ENCODE peak calls at places on chromosomes 3 and 15, in four cellular contexts. M is aorta, Y is HepG2, I is K562. V is an unnamed sample. For H3K4me1, the result is how much of the 10 kb centered on the place peaks cover.

GRCh38 chr3:11272913-11273574 is 847 bp downstream of the ATG7 start:
- DNase-seq in M (no peak), Y (no peak), I (peak), V (no peak)

GRCh38 chr3:144229973-144230372 is 258.4 kb downstream of the DIPK2A start:
- DNase-seq in M (no peak), Y (no peak), I (no peak), V (no peak)

GRCh38 chr3:79297242-79297641 is 470.6 kb downstream of the ROBO1 start:
- DNase-seq in M (no peak), Y (peak), I (no peak), V (peak)

GRCh38 chr3:197802505-197803459 is 11.7 kb downstream of the LRCH3 start:
- DNase-seq in M (no peak), Y (no peak), I (peak), V (no peak)

GRCh38 chr15:51205050-51205707 is 110.5 kb upstream of the TNFAIP8L3 start:
- DNase-seq in M (no peak), Y (no peak), I (no peak), V (no peak)

GRCh38 chr3:125374501-125374995 is 577 bp downstream of the ZNF148 start:
- DNase-seq in M (peak), Y (peak), I (peak), V (peak)

GRCh38 chr15:42721016-42721415 is 15.9 kb downstream of the CDAN1 start:
- DNase-seq in M (no peak), Y (no peak), I (no peak), V (no peak)

GRCh38 chr3:154776549-154777230 is 303.4 kb upstream of the MME start:
- DNase-seq in M (no peak), Y (no peak), I (no peak), V (no peak)

GRCh38 chr15:35000511-35000910 is 12.4 kb upstream of the ZNF770 start:
- DNase-seq in M (no peak), Y (no peak), I (peak), V (no peak)

GRCh38 chr3:8237893-8238292 is 263.7 kb upstream of the LMCD1 start:
- DNase-seq in M (no peak), Y (no peak), I (no peak), V (no peak)

GRCh38 chr15:69824075-69824876 is 273.4 kb downstream of the TLE3 start:
- DNase-seq in M (no peak), Y (no peak), I (no peak), V (no peak)

GRCh38 chr3:120473896-120474675 is 23.3 kb upstream of the FSTL1 start:
- DNase-seq in M (no peak), Y (no peak), I (no peak), V (no peak)

GRCh38 chr3:106063909-106064308 is 195.1 kb upstream of the CBLB start:
- DNase-seq in M (no peak), Y (no peak), I (no peak), V (no peak)

GRCh38 chr15:41283653-41284424 is 48.6 kb downstream of the OIP5 start:
- DNase-seq in M (peak), Y (peak), I (peak), V (peak)
- H3K4me1 ChIP-seq in M (under half), Y (half or more), I (under half), V (under half)

GRCh38 chr3:127777861-127778711 is 44.2 kb downstream of the MGLL start:
- DNase-seq in M (no peak), Y (no peak), I (no peak), V (no peak)

GRCh38 chr3:127783166-127783565 is 39.1 kb downstream of the MGLL start:
- DNase-seq in M (no peak), Y (no peak), I (no peak), V (no peak)

GRCh38 chr3:127779747-127780146 is 42.6 kb downstream of the MGLL start:
- DNase-seq in M (no peak), Y (no peak), I (no peak), V (no peak)

GRCh38 chr3:127781411-127782001 is 40.8 kb downstream of the MGLL start:
- DNase-seq in M (peak), Y (no peak), I (no peak), V (no peak)

DNA sequence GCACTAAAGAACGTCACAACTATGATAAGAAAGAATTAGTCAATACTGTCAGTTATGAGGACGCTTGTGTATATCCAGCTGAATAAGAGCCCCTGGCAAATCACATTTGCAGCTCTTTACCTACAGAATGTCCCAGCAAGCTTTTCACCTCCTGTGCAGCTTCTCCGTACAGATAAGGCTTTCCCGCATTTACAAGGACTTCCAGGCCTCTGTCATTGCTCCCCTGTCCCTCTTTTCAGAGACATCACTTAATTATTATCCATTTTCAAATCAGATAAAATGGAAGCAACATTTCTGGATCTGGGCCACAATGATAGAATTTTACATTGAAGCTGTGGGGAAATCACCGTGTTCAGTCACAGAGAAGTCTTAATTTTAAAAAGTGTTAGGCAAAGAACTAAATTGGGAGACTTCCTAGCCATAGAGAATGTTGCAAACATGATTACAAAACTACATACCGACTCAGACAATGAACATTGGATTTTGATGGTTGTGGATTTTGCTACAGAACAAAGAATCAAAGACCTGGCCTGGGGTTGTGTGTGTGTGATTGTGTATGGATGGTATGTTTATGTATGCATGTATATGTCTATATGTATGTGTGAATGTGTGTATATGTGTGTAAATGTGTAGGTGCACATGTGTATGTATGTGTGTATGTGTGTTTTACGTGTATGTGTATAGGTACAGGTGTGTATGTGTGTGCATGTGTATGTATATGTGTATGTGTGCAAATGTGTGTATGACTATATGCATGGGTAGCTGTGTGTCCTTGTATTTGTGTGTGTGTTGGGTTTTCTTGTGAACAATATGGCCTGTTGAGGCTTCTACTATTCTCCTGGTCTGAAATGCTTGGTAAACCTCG is 41.5 kb downstream of the MGLL start:
- DNase-seq in M (no peak), Y (no peak), I (no peak), V (no peak)
- H3K4me3 ChIP-seq in M (no peak), Y (no peak), I (no peak), V (no peak)

GRCh38 chr3:46954178-46954577 is 22.4 kb downstream of the CCDC12 start:
- DNase-seq in M (no peak), Y (no peak), I (no peak), V (no peak)

GRCh38 chr3:46955157-46955556 is 21.4 kb downstream of the CCDC12 start:
- DNase-seq in M (no peak), Y (no peak), I (no peak), V (no peak)

GRCh38 chr3:46955801-46956259 is 20.7 kb downstream of the CCDC12 start:
- DNase-seq in M (no peak), Y (no peak), I (no peak), V (no peak)

GRCh38 chr3:46952813-46953212 is 23.7 kb downstream of the CCDC12 start:
- DNase-seq in M (no peak), Y (no peak), I (no peak), V (no peak)

GRCh38 chr3:46953265-46954010 is 23.1 kb downstream of the CCDC12 start:
- DNase-seq in M (no peak), Y (no peak), I (no peak), V (no peak)
- H3K4me1 ChIP-seq in M (under half), Y (half or more), I (half or more), V (under half)

DNA sequence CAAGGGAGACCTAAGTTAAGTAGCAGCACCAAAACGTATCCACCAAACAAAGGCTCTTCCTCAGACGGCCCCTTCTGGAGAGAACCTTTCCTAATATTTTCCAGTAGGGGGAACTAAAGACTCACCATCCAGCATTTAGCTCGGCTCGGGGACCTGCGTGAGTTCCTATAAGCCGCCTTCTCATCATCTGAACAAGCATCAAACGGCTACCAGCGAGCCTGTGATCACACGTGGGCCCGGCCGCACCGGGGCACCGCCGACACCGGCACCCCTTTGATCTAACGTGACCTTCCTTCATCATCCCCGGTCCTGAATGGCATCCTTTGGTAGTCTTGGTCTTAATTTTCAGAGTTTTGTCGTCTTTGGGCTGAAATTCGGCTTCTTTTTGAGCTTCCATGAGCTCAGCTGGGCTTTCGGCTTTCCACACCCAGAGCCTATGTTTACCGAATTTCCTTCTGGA is 1.4 kb upstream of the ROBO2 start:
- DNase-seq in M (peak), Y (peak), I (peak), V (peak)
- H3K4me3 ChIP-seq in M (peak), Y (no peak), I (peak), V (peak)

GRCh38 chr15:72495007-72495406 is 20.9 kb downstream of the ARIH1 start:
- DNase-seq in M (no peak), Y (no peak), I (no peak), V (no peak)

GRCh38 chr15:72492733-72493132 is 18.6 kb downstream of the ARIH1 start:
- DNase-seq in M (no peak), Y (no peak), I (no peak), V (no peak)

GRCh38 chr15:72493220-72493619 is 19.1 kb downstream of the ARIH1 start:
- DNase-seq in M (no peak), Y (no peak), I (no peak), V (no peak)

GRCh38 chr15:72497402-72497801 is 23.3 kb downstream of the ARIH1 start:
- DNase-seq in M (no peak), Y (no peak), I (no peak), V (no peak)

GRCh38 chr15:72496783-72497182 is 22.7 kb downstream of the ARIH1 start:
- DNase-seq in M (no peak), Y (no peak), I (no peak), V (no peak)
- H3K4me1 ChIP-seq in M (under half), Y (under half), I (under half), V (under half)

GRCh38 chr3:171977426-171977825 is 62.0 kb upstream of the FNDC3B start:
- DNase-seq in M (no peak), Y (no peak), I (no peak), V (no peak)

GRCh38 chr3:171976526-171976925 is 62.9 kb upstream of the FNDC3B start:
- DNase-seq in M (no peak), Y (no peak), I (no peak), V (no peak)

GRCh38 chr3:171977860-171978259 is 61.5 kb upstream of the FNDC3B start:
- DNase-seq in M (no peak), Y (no peak), I (peak), V (no peak)

GRCh38 chr3:171972965-171973364 is 66.4 kb upstream of the FNDC3B start:
- DNase-seq in M (peak), Y (no peak), I (no peak), V (no peak)

GRCh38 chr3:171974986-171975837 is 64.2 kb upstream of the FNDC3B start:
- DNase-seq in M (no peak), Y (no peak), I (peak), V (no peak)
- H3K4me3 ChIP-seq in M (no peak), Y (no peak), I (no peak), V (no peak)

DNA sequence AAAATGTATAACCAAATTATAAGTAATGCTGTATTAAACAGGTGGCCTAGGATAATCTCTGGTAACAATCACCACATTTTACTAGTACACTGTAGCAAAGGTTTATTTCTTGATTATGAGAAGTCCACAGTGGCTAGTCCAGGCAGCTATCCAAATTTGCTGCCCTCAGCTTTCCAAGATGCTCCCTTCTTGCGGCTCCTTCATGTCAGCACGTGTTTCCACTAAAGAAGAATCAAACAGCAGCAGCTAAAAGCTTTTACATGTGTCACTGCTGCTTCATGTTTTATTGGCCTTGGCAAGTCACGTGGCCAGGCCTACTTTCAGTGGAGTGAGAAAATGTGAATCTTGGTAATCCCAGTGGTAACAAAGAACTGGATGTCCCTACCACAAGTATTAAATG is 5.6 kb upstream of the RBMS3 start:
- DNase-seq in M (no peak), Y (no peak), I (no peak), V (no peak)
- H3K4me1 ChIP-seq in M (under half), Y (under half), I (under half), V (under half)

DNA sequence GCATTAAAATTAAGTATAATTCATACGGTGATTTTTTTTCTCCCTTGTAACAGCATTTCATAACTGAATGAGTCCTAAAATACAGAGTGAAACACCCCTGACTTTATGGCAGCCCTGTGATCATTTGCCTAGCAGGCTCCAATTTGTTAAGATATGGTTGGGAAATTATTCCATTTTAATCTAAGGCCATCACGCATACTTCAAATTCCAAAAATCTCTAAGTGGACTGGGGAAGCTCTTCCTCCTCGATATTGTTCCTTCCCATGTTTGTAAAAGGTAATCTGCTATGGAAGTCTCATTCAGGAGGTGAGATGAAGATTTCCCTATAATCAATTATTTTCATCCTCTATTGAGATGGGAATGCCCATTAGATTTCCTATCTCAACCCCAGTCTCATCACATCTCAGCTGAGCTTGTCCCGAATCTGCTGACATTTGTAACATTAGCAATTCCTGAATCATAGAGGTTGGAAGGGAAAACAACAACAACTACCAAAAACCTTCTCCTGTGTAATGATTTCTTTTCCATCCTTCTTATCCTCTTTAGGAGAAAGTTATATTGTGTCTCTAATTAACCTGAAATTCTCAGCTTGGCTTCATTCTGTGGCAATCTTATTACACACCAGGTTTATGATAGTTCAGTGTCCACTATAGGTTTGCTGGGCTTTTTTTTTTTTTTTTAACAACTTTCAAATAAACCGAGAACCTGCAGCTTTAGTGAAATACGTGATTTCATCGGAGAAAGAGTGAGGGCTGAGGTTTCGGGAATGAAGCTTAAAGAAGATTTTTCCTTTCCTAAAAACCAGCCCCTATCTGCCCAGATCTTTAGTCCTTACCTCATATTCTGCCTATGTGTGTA is 2.2 kb upstream of the NR2F2 start:
- DNase-seq in M (no peak), Y (no peak), I (no peak), V (no peak)
- H3K4me3 ChIP-seq in M (no peak), Y (no peak), I (no peak), V (peak)

DNA sequence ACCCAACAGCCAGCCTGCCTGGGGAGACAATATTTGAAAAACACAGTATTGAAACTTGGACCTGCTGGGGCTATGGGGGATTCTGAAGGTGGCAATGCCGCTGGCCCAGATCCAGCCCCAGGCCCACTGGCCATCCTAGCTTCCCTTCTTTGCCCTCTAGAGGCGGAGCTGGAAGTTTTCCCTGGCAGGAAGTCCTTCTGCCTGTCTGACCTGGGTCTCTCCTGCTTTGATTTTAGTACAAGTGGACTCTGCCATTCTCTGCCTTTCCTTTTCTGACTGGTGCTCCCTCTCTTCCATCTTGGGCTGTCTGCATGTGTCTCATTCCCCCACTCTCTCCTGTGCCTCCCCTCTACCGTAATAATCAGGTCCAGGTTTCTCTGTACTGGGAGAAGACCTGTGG is 3.6 kb downstream of the SEMA3F start:
- DNase-seq in M (no peak), Y (no peak), I (no peak), V (no peak)
- H3K4me1 ChIP-seq in M (under half), Y (half or more), I (half or more), V (under half)

GRCh38 chr3:41985018-41985417 is 23.1 kb upstream of the ULK4 start:
- DNase-seq in M (no peak), Y (no peak), I (no peak), V (no peak)

GRCh38 chr3:41989518-41989917 is 27.6 kb upstream of the ULK4 start:
- DNase-seq in M (no peak), Y (no peak), I (no peak), V (no peak)

GRCh38 chr3:41986566-41986965 is 24.7 kb upstream of the ULK4 start:
- DNase-seq in M (no peak), Y (no peak), I (no peak), V (no peak)

GRCh38 chr3:41991399-41991798 is 29.5 kb upstream of the ULK4 start:
- DNase-seq in M (no peak), Y (no peak), I (no peak), V (no peak)

DNA sequence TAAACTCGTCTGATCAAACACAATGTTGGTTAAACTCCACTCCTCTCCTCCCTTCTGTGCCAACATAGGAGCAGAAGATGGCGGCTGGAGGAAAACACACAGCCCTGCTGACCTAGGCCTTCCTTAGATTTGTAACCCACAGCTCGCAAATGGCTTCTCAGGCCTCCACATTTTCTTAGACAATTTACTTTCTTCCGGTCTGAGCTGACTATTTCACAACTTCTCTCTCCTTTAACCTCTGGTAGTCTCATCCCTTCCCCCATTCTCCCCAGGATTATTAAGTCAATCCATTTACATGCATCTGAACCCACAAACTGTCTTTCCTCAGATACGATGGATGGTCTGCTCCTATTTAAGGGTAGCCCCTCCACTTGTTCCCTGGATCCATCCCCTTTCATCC is 25.7 kb upstream of the ULK4 start:
- DNase-seq in M (no peak), Y (no peak), I (no peak), V (no peak)
- H3K4me3 ChIP-seq in M (no peak), Y (no peak), I (no peak), V (no peak)